ENCODE peak calls at places on chromosomes 12 and 14, in eight cellular contexts. X is CD14-positive monocyte; Y is effector memory CD8-positive, alpha-beta T cell; G is cardiac fibroblast; I is astrocyte; N is stimulated activated CD8-positive, alpha-beta memory T cell treated with anti-CD3 and anti-CD28 coated beads, Interleukin-2, amount 100 ng/mL, for 1 hour; F is GM20000; J is C1 segment of cervical spinal cord. R is an unnamed sample.

GRCh38 chr14:102775855-102776760 is 1.1 kb upstream of the TRAF3 start:
- DNase-seq in F (peak), Y (peak), J (no peak), N (no peak), G (peak), I (peak), X (peak), R (peak)

GRCh38 chr12:67040861-67041137 is 228.4 kb upstream of the CAND1 start:
- DNase-seq in I (no peak), F (no peak), G (no peak), X (no peak), Y (no peak), J (no peak), N (no peak), R (no peak)

GRCh38 chr12:70994217-70994788 is 73.8 kb upstream of the PTPRR start:
- DNase-seq in F (no peak), Y (no peak), G (peak), I (peak), X (no peak), N (no peak), J (no peak), R (peak)

GRCh38 chr12:67681145-67681778 is 32.7 kb downstream of the DYRK2 start:
- DNase-seq in I (peak), N (no peak), F (no peak), Y (no peak), J (no peak), G (peak), X (no peak), R (peak)

GRCh38 chr12:88448337-88448944 is 131.8 kb downstream of the KITLG start:
- DNase-seq in I (no peak), G (no peak), J (no peak), F (no peak), Y (no peak), N (no peak), X (no peak), R (no peak)

GRCh38 chr14:53842938-53843337 is 113.7 kb downstream of the BMP4 start:
- DNase-seq in J (no peak), Y (no peak), X (no peak), G (peak), N (no peak), I (peak), F (no peak), R (no peak)

GRCh38 chr14:92460541-92460915 is 53.1 kb upstream of the RIN3 start:
- DNase-seq in J (no peak), Y (no peak), F (no peak), X (no peak), G (no peak), I (no peak), N (no peak), R (no peak)

GRCh38 chr12:117832459-117833457 is 136.0 kb downstream of the KSR2 start:
- DNase-seq in G (no peak), N (no peak), I (peak), J (no peak), X (no peak), Y (no peak), F (no peak), R (no peak)

GRCh38 chr14:94572637-94573303 is 8.5 kb upstream of the SERPINA5 start:
- DNase-seq in F (no peak), G (no peak), Y (no peak), X (no peak), J (no peak), N (no peak), I (no peak), R (no peak)

GRCh38 chr12:3218150-3218845 is 141.1 kb downstream of the TSPAN9 start:
- DNase-seq in J (peak), X (no peak), F (no peak), G (peak), N (no peak), Y (no peak), I (peak), R (peak)

R was measured in fibroblast of the conjunctiva.